ENCODE peak calls at places on chromosomes 16 and 17, in seven cellular contexts. Y, I, S, G, L, W and E are unnamed samples.

GRCh38 chr16:760498-761343 is at the start of gene MSLN:
- DNase-seq in I (no peak), L (no peak), G (no peak), Y (peak), S (no peak), W (no peak), E (no peak)

GRCh38 chr17:7479389-7480192 is at the start of gene ZBTB4:
- DNase-seq in S (peak), G (peak), Y (peak), I (peak), W (peak), L (peak), E (peak)

GRCh38 chr17:10210151-10210574 is 11.8 kb upstream of the GAS7 start:
- DNase-seq in G (peak), W (peak), S (no peak), Y (peak), L (peak), I (peak), E (no peak)

GRCh38 chr16:2971985-2972784 is 3.0 kb downstream of the PAQR4 start:
- DNase-seq in G (no peak), S (no peak), W (no peak), I (no peak), L (no peak), Y (no peak), E (no peak)

GRCh38 chr17:19799796-19800195 is 51.7 kb upstream of the ALDH3A1 start:
- DNase-seq in G (no peak), Y (no peak), L (no peak), W (no peak), S (no peak), I (no peak), E (no peak)

GRCh38 chr16:21524068-21524751 is 75.2 kb upstream of the METTL9 start:
- DNase-seq in L (no peak), G (no peak), S (no peak), W (no peak), Y (no peak), I (no peak), E (peak)

GRCh38 chr17:39653662-39654331 is 11.4 kb upstream of the TCAP start:
- DNase-seq in S (peak), W (peak), Y (peak), L (no peak), G (no peak), I (peak), E (no peak)

GRCh38 chr16:89737341-89738071 is 16.2 kb downstream of the ZNF276 start:
- DNase-seq in Y (no peak), I (no peak), S (no peak), W (no peak), G (no peak), L (no peak), E (no peak)

GRCh38 chr16:11370084-11370931 is 25.0 kb downstream of the RMI2 start:
- DNase-seq in G (no peak), Y (no peak), I (no peak), W (no peak), L (no peak), S (no peak), E (no peak)

GRCh38 chr17:76504117-76504516 is 2.9 kb upstream of the RHBDF2 start:
- DNase-seq in G (peak), Y (no peak), I (no peak), S (peak), W (peak), L (no peak), E (peak)

GRCh38 chr17:50676065-50676975 is 31.4 kb downstream of the ANKRD40 start:
- DNase-seq in L (no peak), I (peak), W (no peak), G (no peak), S (peak), Y (peak), E (no peak)

GRCh38 chr17:21379080-21379711 is 3.0 kb downstream of the KCNJ12 start:
- DNase-seq in Y (no peak), L (no peak), G (no peak), W (no peak), I (peak), S (no peak), E (no peak)

GRCh38 chr17:56593073-56593740 is at the start of gene NOG:
- DNase-seq in Y (peak), W (peak), G (peak), I (peak), L (peak), S (peak), E (peak)

GRCh38 chr16:27154573-27155521 is 48.5 kb upstream of the KDM8 start:
- DNase-seq in W (peak), L (peak), I (peak), G (peak), Y (peak), S (peak), E (peak)

GRCh38 chr17:8846768-8847211 is 20.7 kb downstream of the PIK3R6 start:
- DNase-seq in S (peak), L (peak), G (peak), Y (peak), I (no peak), W (peak), E (peak)

GRCh38 chr16:9090101-9090959 is 1.1 kb upstream of the HAPSTR1 start:
- DNase-seq in W (peak), I (peak), S (peak), G (peak), Y (peak), L (no peak), E (peak)

GRCh38 chr17:64411999-64412771 is 21.5 kb upstream of the PECAM1 start:
- DNase-seq in I (peak), W (peak), L (no peak), G (peak), Y (no peak), S (no peak), E (peak)

GRCh38 chr16:20879175-20880053 is 20.7 kb downstream of the DCUN1D3 start:
- DNase-seq in G (peak), L (peak), I (no peak), W (no peak), S (no peak), Y (peak), E (no peak)

GRCh38 chr17:20315821-20316220 is 151.5 kb downstream of the LGALS9B start:
- DNase-seq in S (no peak), W (peak), I (no peak), L (peak), G (no peak), Y (no peak), E (no peak)

GRCh38 chr17:57957886-57958285 is 2.7 kb upstream of the CUEDC1 start:
- DNase-seq in I (peak), W (no peak), S (no peak), G (no peak), L (no peak), Y (no peak), E (no peak)

GRCh38 chr17:48488548-48489106 is 42.2 kb downstream of the HOXB1 start:
- DNase-seq in I (no peak), G (no peak), W (no peak), L (no peak), S (peak), Y (no peak), E (no peak)

GRCh38 chr16:72937360-72937759 is 110.6 kb downstream of the ZFHX3 start:
- DNase-seq in L (no peak), Y (peak), G (no peak), W (no peak), S (no peak), I (no peak), E (no peak)

GRCh38 chr16:49851468-49851787 is 4.5 kb downstream of the ZNF423 start:
- DNase-seq in L (no peak), S (no peak), W (no peak), I (peak), Y (no peak), G (peak), E (no peak)

GRCh38 chr16:8110572-8111514 is 479.5 kb downstream of the TMEM114 start:
- DNase-seq in I (no peak), Y (no peak), W (no peak), L (no peak), G (no peak), S (no peak), E (no peak)

GRCh38 chr17:54944796-54945195 is 23.7 kb downstream of the COX11 start:
- DNase-seq in Y (no peak), G (peak), I (no peak), S (no peak), L (peak), W (no peak), E (no peak)

GRCh38 chr16:28531777-28532744 is 6.7 kb downstream of the NUPR1 start:
- DNase-seq in S (no peak), Y (no peak), L (no peak), W (peak), I (peak), G (peak), E (peak)

GRCh38 chr17:44797809-44798208 is 32.3 kb downstream of the GJC1 start:
- DNase-seq in Y (no peak), W (no peak), I (no peak), G (peak), L (peak), S (peak), E (no peak)

GRCh38 chr17:44796731-44797130 is 33.4 kb downstream of the GJC1 start:
- DNase-seq in L (no peak), S (no peak), G (no peak), W (no peak), Y (no peak), I (no peak), E (no peak)

GRCh38 chr17:44798352-44798751 is 31.7 kb downstream of the GJC1 start:
- DNase-seq in G (no peak), I (no peak), S (no peak), L (no peak), Y (no peak), W (no peak), E (no peak)

GRCh38 chr17:44804301-44805061 is 25.6 kb downstream of the GJC1 start:
- DNase-seq in I (no peak), W (no peak), L (no peak), Y (no peak), G (peak), S (no peak), E (no peak)

GRCh38 chr17:44801880-44802279 is 28.2 kb downstream of the GJC1 start:
- DNase-seq in G (no peak), I (no peak), L (no peak), S (no peak), Y (no peak), W (no peak), E (no peak)
- H3K9ac ChIP-seq in G (no peak), I (no peak), L (no peak), S (no peak), Y (no peak), W (no peak), E (no peak)

GRCh38 chr17:29807520-29808361 is 122.3 kb downstream of the SSH2 start:
- DNase-seq in Y (peak), S (peak), G (peak), W (peak), I (peak), L (peak), E (peak)
- H3K9ac ChIP-seq in Y (no peak), S (no peak), G (no peak), W (no peak), I (peak), L (no peak), E (no peak)

GRCh38 chr17:37828313-37829124 is 83.7 kb upstream of the HNF1B start:
- DNase-seq in G (peak), I (no peak), L (peak), Y (peak), W (no peak), S (peak), E (no peak)

GRCh38 chr17:37825851-37826250 is 81.0 kb upstream of the HNF1B start:
- DNase-seq in L (no peak), S (no peak), Y (no peak), G (no peak), W (no peak), I (no peak), E (no peak)

GRCh38 chr17:37824534-37825485 is 80.0 kb upstream of the HNF1B start:
- DNase-seq in L (peak), Y (peak), I (no peak), S (no peak), W (peak), G (peak), E (no peak)

GRCh38 chr17:37827905-37828304 is 83.0 kb upstream of the HNF1B start:
- DNase-seq in W (no peak), I (no peak), G (no peak), S (no peak), L (no peak), Y (no peak), E (no peak)

GRCh38 chr17:37826497-37827115 is 81.7 kb upstream of the HNF1B start:
- DNase-seq in L (no peak), S (no peak), W (no peak), Y (no peak), G (no peak), I (no peak), E (no peak)
- H3K9ac ChIP-seq in L (no peak), S (no peak), W (no peak), Y (no peak), G (no peak), I (no peak), E (no peak)

GRCh38 chr16:19566362-19566761 is 10.9 kb downstream of the VPS35L start:
- DNase-seq in I (no peak), L (no peak), G (no peak), W (no peak), S (no peak), Y (no peak), E (no peak)

GRCh38 chr16:19567560-19567959 is 12.1 kb downstream of the VPS35L start:
- DNase-seq in L (no peak), G (no peak), W (no peak), I (no peak), Y (no peak), S (no peak), E (no peak)

GRCh38 chr16:19560078-19560477 is 4.6 kb downstream of the VPS35L start:
- DNase-seq in S (no peak), L (no peak), W (no peak), Y (no peak), G (no peak), I (no peak), E (no peak)

GRCh38 chr16:19559242-19559910 is 3.9 kb downstream of the VPS35L start:
- DNase-seq in W (no peak), I (peak), L (peak), Y (peak), S (peak), G (peak), E (peak)

GRCh38 chr16:19563377-19563776 is 7.9 kb downstream of the VPS35L start:
- DNase-seq in I (no peak), G (no peak), S (no peak), L (no peak), Y (no peak), W (no peak), E (no peak)
- H3K9ac ChIP-seq in I (no peak), G (no peak), S (no peak), L (no peak), Y (no peak), W (no peak), E (no peak)

DNA sequence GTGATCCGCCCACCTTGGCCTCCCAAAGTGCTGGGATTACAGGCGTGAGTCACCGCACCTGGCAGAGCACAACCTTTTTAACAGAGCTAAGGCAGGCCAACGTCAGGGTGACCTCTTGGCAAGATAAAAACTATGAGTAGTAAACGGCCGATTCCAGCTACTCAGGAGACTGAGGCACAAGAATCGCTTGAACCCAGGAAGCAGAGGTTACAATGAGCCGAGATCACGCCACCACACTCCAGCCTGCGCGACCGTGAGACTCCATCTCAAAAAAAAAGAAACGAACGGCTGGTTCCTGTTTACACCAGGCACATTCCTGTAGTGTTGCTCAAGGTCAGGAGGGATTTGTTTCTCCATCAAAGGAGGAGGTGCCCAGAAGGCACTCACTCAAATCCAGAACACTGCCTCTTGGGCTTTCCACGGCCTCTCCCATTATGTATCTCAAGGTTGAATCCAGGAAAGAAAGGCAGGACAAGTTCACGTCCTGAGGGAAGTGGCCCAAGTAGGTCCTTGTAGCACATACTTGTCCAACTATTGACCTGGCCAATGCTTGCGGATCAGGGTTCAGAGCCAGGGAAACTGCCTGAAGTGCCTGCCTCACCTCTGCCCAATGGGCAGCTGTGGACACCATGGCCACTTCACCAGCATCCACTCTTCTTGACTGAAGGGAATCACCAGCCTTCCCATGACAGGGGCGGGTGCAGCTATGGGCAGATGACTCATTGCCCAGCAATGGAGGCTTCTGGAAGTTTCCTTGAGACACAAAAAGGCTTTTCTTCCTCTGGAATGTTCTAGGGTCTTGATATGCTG is 13.5 kb downstream of the KNOP1 start:
- DNase-seq in Y (peak), S (no peak), G (peak), W (no peak), L (peak), I (no peak), E (no peak)
- H3K9ac ChIP-seq in Y (no peak), S (no peak), G (peak), W (no peak), L (no peak), I (no peak), E (no peak)

GRCh38 chr17:32936157-32936893 is 8.4 kb downstream of the TMEM98 start:
- DNase-seq in G (no peak), L (no peak), S (no peak), I (no peak), Y (no peak), W (no peak), E (no peak)
- H3K9ac ChIP-seq in G (no peak), L (no peak), S (no peak), I (peak), Y (no peak), W (no peak), E (no peak)